ENCODE peak calls at places on chromosome 1, in five cellular contexts. M, R, S, V and I are unnamed samples.

GRCh38 chr1:157156058-157156541 is 17.9 kb upstream of the ETV3 start:
- DNase-seq in R (peak), M (peak), V (peak), S (peak), I (peak)

GRCh38 chr1:212498243-212498642 is 65.5 kb downstream of the NENF start:
- DNase-seq in R (peak), M (peak), V (peak), S (no peak), I (no peak)

GRCh38 chr1:5345556-5345955 is 646.7 kb downstream of the NPHP4 start:
- DNase-seq in S (no peak), V (no peak), R (no peak), M (no peak), I (no peak)

GRCh38 chr1:34859442-34860200 is at the start of gene SMIM12:
- DNase-seq in S (peak), M (peak), V (peak), R (peak), I (peak)

GRCh38 chr1:226549937-226550670 is 1.5 kb downstream of the STUM start:
- DNase-seq in V (no peak), S (no peak), M (no peak), R (peak), I (peak)

GRCh38 chr1:248618878-248619277 is 16.0 kb downstream of the OR2T11 start:
- DNase-seq in V (peak), S (peak), R (no peak), M (peak), I (no peak)

GRCh38 chr1:96329121-96329520 is 392.5 kb upstream of the PTBP2 start:
- DNase-seq in R (no peak), V (peak), S (no peak), M (peak), I (no peak)

GRCh38 chr1:183942933-183943693 is 94.4 kb downstream of the COLGALT2 start:
- DNase-seq in M (peak), S (peak), V (peak), R (peak), I (no peak)

GRCh38 chr1:29931477-29932175 is 695.3 kb downstream of the PTPRU start:
- DNase-seq in R (no peak), S (no peak), M (no peak), V (no peak), I (peak)

GRCh38 chr1:24468605-24469004 is 34.0 kb upstream of the RCAN3 start:
- DNase-seq in S (no peak), V (no peak), M (no peak), R (no peak), I (no peak)

GRCh38 chr1:99139876-99140275 is 124.4 kb upstream of the PLPPR4 start:
- DNase-seq in V (no peak), M (no peak), R (no peak), S (no peak), I (no peak)

GRCh38 chr1:215407575-215407974 is 159.5 kb upstream of the KCTD3 start:
- DNase-seq in R (no peak), S (no peak), M (no peak), V (peak), I (no peak)

GRCh38 chr1:236258114-236258609 is 23.6 kb downstream of the ERO1B start:
- DNase-seq in S (no peak), M (no peak), R (peak), V (no peak), I (no peak)

GRCh38 chr1:25544243-25544764 is 898 bp downstream of the LDLRAP1 start:
- DNase-seq in V (no peak), S (no peak), M (no peak), R (no peak), I (peak)

GRCh38 chr1:52651904-52652303 is 18.9 kb downstream of the SHISAL2A start:
- DNase-seq in S (no peak), M (no peak), R (no peak), V (no peak), I (no peak)

GRCh38 chr1:9112961-9113880 is 15.7 kb downstream of the GPR157 start:
- DNase-seq in S (no peak), M (no peak), R (no peak), V (no peak), I (no peak)

GRCh38 chr1:75985827-75986226 is 53.6 kb upstream of the ASB17 start:
- DNase-seq in R (no peak), S (no peak), M (peak), V (no peak), I (no peak)

GRCh38 chr1:19533626-19534025 is 48.3 kb upstream of the CAPZB start:
- DNase-seq in M (no peak), S (no peak), R (peak), V (no peak), I (no peak)

GRCh38 chr1:114152211-114153050 is 1.2 kb downstream of the SYT6 start:
- DNase-seq in M (peak), S (peak), R (no peak), V (peak), I (peak)